ENCODE peak calls at places on chromosomes 7 and 10, in five cellular contexts. N is pancreas, A is neural progenitor cell, G is adrenal gland, H is suprapubic skin. K is an unnamed sample. For H3K9me3 and H3K4me1, the result is how much of the 10 kb centered on the place peaks cover.

GRCh38 chr10:52121688-52122087 is 192.4 kb upstream of the DKK1 start:
- DNase-seq in N (no peak), A (no peak), G (no peak), H (no peak), K (no peak)

GRCh38 chr10:11335167-11335652 is 276.2 kb downstream of the USP6NL start:
- DNase-seq in N (no peak), A (no peak), G (no peak), H (no peak), K (no peak)

GRCh38 chr7:3937146-3937545 is 636.1 kb downstream of the SDK1 start:
- DNase-seq in N (no peak), A (no peak), G (no peak), H (no peak), K (no peak)

GRCh38 chr10:33215635-33216034 is 118.8 kb downstream of the NRP1 start:
- DNase-seq in N (no peak), A (no peak), G (no peak), H (no peak), K (no peak)

GRCh38 chr10:44977287-44978212 is 1.1 kb downstream of the DEPP1 start:
- DNase-seq in N (peak), A (no peak), G (no peak), H (peak), K (no peak)

GRCh38 chr10:2111936-2112335 is 374.6 kb upstream of the ADARB2 start:
- DNase-seq in N (no peak), A (no peak), G (no peak), H (no peak), K (no peak)

GRCh38 chr10:132499367-132499685 is 38.3 kb upstream of the INPP5A start:
- DNase-seq in N (no peak), A (no peak), G (no peak), H (peak), K (no peak)

GRCh38 chr7:111108526-111108925 is 17.6 kb downstream of the LRRN3 start:
- DNase-seq in N (no peak), A (no peak), G (no peak), H (no peak), K (no peak)

GRCh38 chr7:79461660-79462059 is 8.2 kb upstream of the MAGI2 start:
- DNase-seq in N (no peak), A (no peak), G (no peak), H (no peak), K (no peak)

GRCh38 chr10:73593110-73593509 is 2.0 kb upstream of the USP54 start:
- DNase-seq in N (no peak), A (no peak), G (no peak), H (no peak), K (no peak)

GRCh38 chr10:101612872-101613271 is 24.8 kb downstream of the DPCD start:
- DNase-seq in N (no peak), A (peak), G (no peak), H (no peak), K (no peak)

GRCh38 chr10:61355211-61355610 is 98.0 kb downstream of the TMEM26 start:
- DNase-seq in N (no peak), A (no peak), G (no peak), H (no peak), K (no peak)

GRCh38 chr7:128236924-128237586 is 4.0 kb upstream of the LEP start:
- DNase-seq in N (no peak), A (no peak), G (no peak), H (no peak), K (no peak)

GRCh38 chr10:127907411-127908105 is 655 bp downstream of the PTPRE start:
- DNase-seq in N (peak), A (no peak), G (peak), H (no peak), K (no peak)

GRCh38 chr7:116305485-116306408 is 95.4 kb downstream of the TES start:
- DNase-seq in N (no peak), A (no peak), G (no peak), H (no peak), K (peak)

GRCh38 chr10:11626071-11626470 is 14.6 kb upstream of the USP6NL start:
- DNase-seq in N (no peak), A (no peak), G (no peak), H (no peak), K (no peak)

GRCh38 chr10:125441151-125441550 is 241.8 kb downstream of the TEX36 start:
- DNase-seq in N (no peak), A (no peak), G (no peak), H (no peak), K (no peak)

GRCh38 chr7:8564296-8564695 is 130.9 kb downstream of the NXPH1 start:
- DNase-seq in N (no peak), A (no peak), G (no peak), H (no peak), K (no peak)

GRCh38 chr7:52876402-52876801 is 159.0 kb upstream of the POM121L12 start:
- DNase-seq in N (no peak), A (no peak), G (no peak), H (no peak), K (no peak)

GRCh38 chr10:13709931-13710690 is 123.3 kb downstream of the PRPF18 start:
- DNase-seq in N (no peak), A (no peak), G (no peak), H (no peak), K (no peak)

GRCh38 chr10:21281173-21281572 is 244.3 kb downstream of the SKIDA1 start:
- DNase-seq in N (no peak), A (no peak), G (no peak), H (peak), K (no peak)

GRCh38 chr7:102230593-102230992 is 56.1 kb upstream of the SH2B2 start:
- DNase-seq in N (no peak), A (no peak), G (no peak), H (no peak), K (no peak)

GRCh38 chr10:89250814-89251416 is 660 bp downstream of the LIPA start:
- DNase-seq in N (no peak), A (no peak), G (no peak), H (no peak), K (no peak)

GRCh38 chr7:43942997-43943701 is 16.9 kb downstream of the UBE2D4 start:
- DNase-seq in N (peak), A (peak), G (no peak), H (no peak), K (no peak)

GRCh38 chr10:34727595-34728033 is 87.5 kb downstream of the PARD3 start:
- DNase-seq in N (peak), A (no peak), G (no peak), H (no peak), K (peak)

DNA sequence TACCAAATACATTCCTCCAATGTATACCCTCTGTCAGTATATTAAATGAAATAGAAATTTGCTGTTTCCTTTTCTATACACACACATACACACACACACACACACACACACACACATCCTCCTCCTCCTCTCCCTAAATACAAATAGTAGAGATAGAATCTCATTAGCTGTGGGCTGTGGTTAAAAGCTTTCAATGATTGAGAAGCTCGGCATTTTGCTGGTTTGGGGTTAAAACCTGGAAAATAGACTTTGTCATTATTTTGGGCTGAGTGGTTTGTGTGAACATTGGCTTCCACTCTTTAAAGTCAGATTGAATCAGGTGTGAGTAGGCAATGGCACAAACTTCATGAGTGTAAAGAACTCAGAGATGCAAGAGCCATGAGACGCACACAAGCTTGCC is 596.0 kb downstream of the XPNPEP1 start:
- DNase-seq in N (no peak), A (no peak), G (no peak), H (no peak), K (no peak)
- H3K9me3 ChIP-seq in N (under half), A (under half), G (under half), H (under half), K (under half)

GRCh38 chr10:102673961-102674511 is 29.8 kb downstream of the TRIM8 start:
- DNase-seq in N (no peak), A (peak), G (peak), H (no peak), K (no peak)

GRCh38 chr10:102675151-102675886 is 31.0 kb downstream of the TRIM8 start:
- DNase-seq in N (no peak), A (peak), G (no peak), H (peak), K (no peak)

GRCh38 chr10:102674566-102674965 is 30.3 kb downstream of the TRIM8 start:
- DNase-seq in N (no peak), A (peak), G (no peak), H (peak), K (no peak)

GRCh38 chr10:102672822-102673200 is 28.5 kb downstream of the TRIM8 start:
- DNase-seq in N (no peak), A (no peak), G (no peak), H (no peak), K (no peak)

GRCh38 chr10:102673235-102673634 is 29.0 kb downstream of the TRIM8 start:
- DNase-seq in N (no peak), A (no peak), G (no peak), H (no peak), K (no peak)
- H3K4me1 ChIP-seq in N (under half), A (half or more), G (half or more), H (half or more), K (under half)

GRCh38 chr7:132063800-132064199 is 507.4 kb upstream of the PODXL start:
- DNase-seq in N (no peak), A (no peak), G (no peak), H (no peak), K (no peak)

GRCh38 chr7:132066776-132067175 is 509.5 kb downstream of the PLXNA4 start:
- DNase-seq in N (no peak), A (no peak), G (no peak), H (no peak), K (no peak)

GRCh38 chr7:132061931-132062330 is 505.5 kb upstream of the PODXL start:
- DNase-seq in N (no peak), A (no peak), G (no peak), H (no peak), K (no peak)

GRCh38 chr7:132065193-132065972 is 509.0 kb upstream of the PODXL start:
- DNase-seq in N (no peak), A (no peak), G (peak), H (peak), K (no peak)

GRCh38 chr7:132065973-132066611 is 509.7 kb upstream of the PODXL start:
- DNase-seq in N (no peak), A (peak), G (no peak), H (no peak), K (no peak)
- H3K27ac ChIP-seq in N (no peak), A (no peak), G (no peak), H (peak), K (peak)

GRCh38 chr7:11540271-11540761 is 291.7 kb downstream of the THSD7A start:
- DNase-seq in N (no peak), A (no peak), G (no peak), H (no peak), K (peak)
- H3K9me3 ChIP-seq in N (under half), A (under half), G (under half), H (under half), K (under half)

GRCh38 chr10:31317652-31318381 is 1.2 kb upstream of the ZEB1 start:
- DNase-seq in N (peak), A (peak), G (no peak), H (no peak), K (no peak)
- H3K4me1 ChIP-seq in N (under half), A (under half), G (under half), H (under half), K (under half)

DNA sequence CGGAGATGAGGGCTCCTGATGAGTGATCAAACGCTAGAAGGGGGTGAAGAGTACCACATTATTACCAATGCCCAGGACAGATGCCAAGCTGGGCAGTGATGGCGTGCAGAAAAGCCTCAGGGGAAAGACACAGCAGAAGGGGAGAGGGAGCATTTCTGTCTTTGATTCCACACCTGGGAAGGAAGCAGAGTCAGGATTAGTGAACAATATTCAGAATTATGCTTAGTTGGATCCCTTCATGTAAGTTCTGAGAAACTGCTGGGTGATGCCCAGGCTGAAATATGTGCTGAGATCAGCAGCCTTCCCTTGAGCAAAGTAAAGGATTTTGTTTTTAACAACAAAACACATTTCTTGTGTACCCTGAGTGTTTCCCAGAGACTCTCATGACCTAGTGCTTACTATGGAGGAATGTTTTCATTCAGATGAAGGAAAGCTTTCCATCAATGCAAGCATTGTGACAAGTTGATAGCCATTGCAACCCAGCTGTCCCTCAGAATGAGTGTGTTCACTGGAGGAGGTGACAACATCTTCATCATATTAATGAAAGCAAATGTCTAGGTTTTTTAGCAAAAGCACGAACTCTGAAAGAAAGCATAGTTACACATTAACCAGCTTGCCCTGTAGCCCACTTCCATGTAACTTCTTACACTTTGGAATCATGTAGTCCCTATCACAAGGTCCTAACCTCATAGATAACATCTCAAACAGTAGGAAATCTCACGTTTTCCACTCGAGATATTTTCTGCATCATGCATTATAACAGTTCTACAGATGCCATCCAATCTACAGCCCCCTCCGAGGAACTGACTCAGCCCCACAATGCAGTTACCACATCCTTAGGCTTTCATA is 23.8 kb upstream of the AKR1C1 start:
- DNase-seq in N (no peak), A (no peak), G (no peak), H (no peak), K (no peak)
- H3K27ac ChIP-seq in N (no peak), A (no peak), G (no peak), H (no peak), K (no peak)